ENCODE peak calls at places on chromosome 6, in eight cellular contexts. One of them, this sample, is unnamed.

GRCh38 chr6:29748391-29749352 is 25.4 kb downstream of the HLA-F start:
- DNase-seq in heart left ventricle: peak; percentile 97
- DNase-seq in IMR-90: peak; percentile 59
- DNase-seq in tibial nerve: peak; percentile 95
- DNase-seq in HCT116: peak; percentile 69
- DNase-seq in A549: peak; percentile 73
- DNase-seq in body of pancreas: peak; percentile 95
- DNase-seq in testis: peak; percentile 96
- DNase-seq in this sample: peak; percentile 95

GRCh38 chr6:43669050-43669921 is 18.3 kb downstream of the MRPS18A start:
- DNase-seq in body of pancreas: peak; percentile 34
- DNase-seq in IMR-90: peak; percentile 59
- DNase-seq in tibial nerve: peak; percentile 40
- DNase-seq in heart left ventricle: peak; percentile 82
- DNase-seq in testis: peak; percentile 72
- DNase-seq in HCT116: no peak
- DNase-seq in A549: no peak
- DNase-seq in this sample: no peak

GRCh38 chr6:142297996-142298753 is 3.6 kb upstream of the ADGRG6 start:
- DNase-seq in A549: peak; percentile 78
- DNase-seq in testis: no peak
- DNase-seq in body of pancreas: no peak
- DNase-seq in tibial nerve: no peak
- DNase-seq in HCT116: no peak
- DNase-seq in heart left ventricle: no peak
- DNase-seq in IMR-90: peak; percentile 85
- DNase-seq in this sample: no peak

GRCh38 chr6:37663016-37663810 is 34.5 kb downstream of the MDGA1 start:
- DNase-seq in heart left ventricle: no peak
- DNase-seq in tibial nerve: no peak
- DNase-seq in IMR-90: peak; percentile 86
- DNase-seq in HCT116: no peak
- DNase-seq in testis: no peak
- DNase-seq in body of pancreas: no peak
- DNase-seq in A549: no peak
- DNase-seq in this sample: no peak

GRCh38 chr6:73233048-73233447 is 7.8 kb upstream of the KHDC1L start:
- DNase-seq in tibial nerve: no peak
- DNase-seq in testis: no peak
- DNase-seq in A549: no peak
- DNase-seq in heart left ventricle: no peak
- DNase-seq in body of pancreas: no peak
- DNase-seq in IMR-90: no peak
- DNase-seq in HCT116: no peak
- DNase-seq in this sample: no peak

GRCh38 chr6:110537208-110538123 is 61.1 kb upstream of the SLC22A16 start:
- DNase-seq in HCT116: peak; percentile 84
- DNase-seq in heart left ventricle: no peak
- DNase-seq in IMR-90: peak; percentile 97
- DNase-seq in testis: no peak
- DNase-seq in A549: peak; percentile 70
- DNase-seq in tibial nerve: no peak
- DNase-seq in body of pancreas: no peak
- DNase-seq in this sample: no peak

GRCh38 chr6:119495230-119495683 is 145.7 kb upstream of the MAN1A1 start:
- DNase-seq in body of pancreas: peak; percentile 85
- DNase-seq in IMR-90: no peak
- DNase-seq in heart left ventricle: peak; percentile 42
- DNase-seq in HCT116: no peak
- DNase-seq in tibial nerve: no peak
- DNase-seq in testis: no peak
- DNase-seq in A549: no peak
- DNase-seq in this sample: no peak

GRCh38 chr6:57284056-57284455 is 33.4 kb upstream of the PRIM2 start:
- DNase-seq in A549: no peak
- DNase-seq in HCT116: no peak
- DNase-seq in IMR-90: peak; percentile 56
- DNase-seq in body of pancreas: no peak
- DNase-seq in tibial nerve: no peak
- DNase-seq in testis: no peak
- DNase-seq in heart left ventricle: no peak
- DNase-seq in this sample: peak; percentile 37

GRCh38 chr6:29887330-29887818 is 55.0 kb upstream of the HLA-A start:
- DNase-seq in tibial nerve: peak; percentile 21
- DNase-seq in body of pancreas: peak; percentile 33
- DNase-seq in heart left ventricle: no peak
- DNase-seq in HCT116: peak; percentile 8
- DNase-seq in testis: peak; percentile 19
- DNase-seq in IMR-90: peak; percentile 11
- DNase-seq in A549: no peak
- DNase-seq in this sample: peak; percentile 8

GRCh38 chr6:14919038-14919437 is 326.8 kb upstream of the JARID2 start:
- DNase-seq in body of pancreas: no peak
- DNase-seq in heart left ventricle: no peak
- DNase-seq in A549: no peak
- DNase-seq in HCT116: no peak
- DNase-seq in tibial nerve: no peak
- DNase-seq in IMR-90: no peak
- DNase-seq in testis: no peak
- DNase-seq in this sample: no peak

GRCh38 chr6:84769247-84769646 is 4.8 kb upstream of the TBX18 start:
- DNase-seq in tibial nerve: no peak
- DNase-seq in body of pancreas: no peak
- DNase-seq in IMR-90: no peak
- DNase-seq in testis: no peak
- DNase-seq in heart left ventricle: no peak
- DNase-seq in A549: peak; percentile 48
- DNase-seq in HCT116: no peak
- DNase-seq in this sample: no peak

GRCh38 chr6:13407709-13408695 is 79.4 kb downstream of the GFOD1 start:
- DNase-seq in IMR-90: peak; percentile 87
- DNase-seq in A549: peak; percentile 94
- DNase-seq in body of pancreas: peak; percentile 77
- DNase-seq in tibial nerve: peak; percentile 27
- DNase-seq in HCT116: no peak
- DNase-seq in testis: peak; percentile 61
- DNase-seq in heart left ventricle: no peak
- DNase-seq in this sample: no peak

GRCh38 chr6:38353310-38354032 is 286.3 kb downstream of the BTBD9 start:
- DNase-seq in body of pancreas: no peak
- DNase-seq in IMR-90: no peak
- DNase-seq in heart left ventricle: no peak
- DNase-seq in tibial nerve: no peak
- DNase-seq in testis: no peak
- DNase-seq in HCT116: no peak
- DNase-seq in A549: no peak
- DNase-seq in this sample: no peak

GRCh38 chr6:155227076-155227475 is 36.7 kb upstream of the CLDN20 start:
- DNase-seq in heart left ventricle: no peak
- DNase-seq in testis: no peak
- DNase-seq in tibial nerve: no peak
- DNase-seq in IMR-90: no peak
- DNase-seq in HCT116: no peak
- DNase-seq in body of pancreas: no peak
- DNase-seq in A549: no peak
- DNase-seq in this sample: no peak

GRCh38 chr6:120774275-120774674 is 560.0 kb downstream of the TBC1D32 start:
- DNase-seq in testis: no peak
- DNase-seq in A549: no peak
- DNase-seq in tibial nerve: no peak
- DNase-seq in body of pancreas: no peak
- DNase-seq in HCT116: peak; percentile 62
- DNase-seq in IMR-90: no peak
- DNase-seq in heart left ventricle: no peak
- DNase-seq in this sample: no peak

GRCh38 chr6:136669299-136669699 is 119.1 kb upstream of the MAP7 start:
- DNase-seq in heart left ventricle: no peak
- DNase-seq in body of pancreas: peak; percentile 26
- DNase-seq in HCT116: no peak
- DNase-seq in tibial nerve: no peak
- DNase-seq in testis: no peak
- DNase-seq in IMR-90: peak; percentile 89
- DNase-seq in A549: no peak
- DNase-seq in this sample: peak; percentile 13

GRCh38 chr6:166370489-166370888 is 12.3 kb downstream of the MPC1 start:
- DNase-seq in A549: no peak
- DNase-seq in HCT116: no peak
- DNase-seq in IMR-90: no peak
- DNase-seq in testis: no peak
- DNase-seq in tibial nerve: no peak
- DNase-seq in body of pancreas: no peak
- DNase-seq in heart left ventricle: no peak
- DNase-seq in this sample: no peak

GRCh38 chr6:147321260-147321659 is 117.0 kb downstream of the STXBP5 start:
- DNase-seq in heart left ventricle: no peak
- DNase-seq in tibial nerve: no peak
- DNase-seq in HCT116: no peak
- DNase-seq in A549: no peak
- DNase-seq in IMR-90: no peak
- DNase-seq in testis: no peak
- DNase-seq in body of pancreas: no peak
- DNase-seq in this sample: no peak

GRCh38 chr6:147322299-147323162 is 118.3 kb downstream of the STXBP5 start:
- DNase-seq in A549: no peak
- DNase-seq in heart left ventricle: no peak
- DNase-seq in testis: no peak
- DNase-seq in tibial nerve: no peak
- DNase-seq in HCT116: no peak
- DNase-seq in IMR-90: peak; percentile 73
- DNase-seq in body of pancreas: peak; percentile 20
- DNase-seq in this sample: no peak
- TF ChIP-seq POLR2A in A549: no peak
- TF ChIP-seq POLR2A in heart left ventricle: no peak
- TF ChIP-seq POLR2A in testis: no peak
- TF ChIP-seq POLR2A in tibial nerve: no peak
- TF ChIP-seq POLR2A in HCT116: no peak
- TF ChIP-seq POLR2A in IMR-90: no peak
- TF ChIP-seq POLR2A in body of pancreas: no peak
- TF ChIP-seq POLR2A in this sample: no peak

GRCh38 chr6:75486850-75487568 is 6.6 kb downstream of the FILIP1 start:
- DNase-seq in HCT116: no peak
- DNase-seq in heart left ventricle: no peak
- DNase-seq in testis: no peak
- DNase-seq in A549: no peak
- DNase-seq in tibial nerve: no peak
- DNase-seq in IMR-90: no peak
- DNase-seq in body of pancreas: no peak
- DNase-seq in this sample: no peak

GRCh38 chr6:75481936-75482593 is 11.5 kb downstream of the FILIP1 start:
- DNase-seq in IMR-90: peak; percentile 80
- DNase-seq in HCT116: no peak
- DNase-seq in testis: no peak
- DNase-seq in body of pancreas: no peak
- DNase-seq in A549: no peak
- DNase-seq in tibial nerve: no peak
- DNase-seq in heart left ventricle: no peak
- DNase-seq in this sample: no peak

GRCh38 chr6:75483136-75483952 is 10.3 kb downstream of the FILIP1 start:
- DNase-seq in heart left ventricle: no peak
- DNase-seq in testis: no peak
- DNase-seq in IMR-90: no peak
- DNase-seq in tibial nerve: no peak
- DNase-seq in A549: no peak
- DNase-seq in body of pancreas: no peak
- DNase-seq in HCT116: no peak
- DNase-seq in this sample: no peak

GRCh38 chr6:75481394-75481793 is 12.2 kb downstream of the FILIP1 start:
- DNase-seq in heart left ventricle: no peak
- DNase-seq in IMR-90: peak; percentile 57
- DNase-seq in testis: no peak
- DNase-seq in HCT116: no peak
- DNase-seq in body of pancreas: no peak
- DNase-seq in A549: no peak
- DNase-seq in tibial nerve: no peak
- DNase-seq in this sample: no peak

DNA sequence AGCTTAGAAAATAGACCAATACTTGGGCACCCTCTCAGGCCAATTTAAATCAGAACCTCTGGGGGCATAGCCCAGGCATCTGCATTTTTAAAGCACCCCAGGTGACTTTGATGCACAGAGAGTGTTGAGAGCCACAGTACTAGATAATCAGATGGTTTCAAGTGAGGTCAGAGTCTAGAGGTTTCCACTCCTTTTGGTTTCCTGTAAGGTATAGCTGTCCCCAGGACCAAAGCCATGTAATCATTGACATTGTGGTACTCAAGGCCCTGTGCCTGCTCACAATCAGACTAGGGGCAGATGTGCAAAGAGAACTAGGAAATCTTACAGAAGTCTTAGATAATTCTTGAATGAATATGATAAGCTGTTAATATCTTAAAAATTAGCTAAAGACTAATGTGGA is 9.1 kb downstream of the FILIP1 start:
- DNase-seq in HCT116: no peak
- DNase-seq in body of pancreas: no peak
- DNase-seq in testis: no peak
- DNase-seq in A549: no peak
- DNase-seq in heart left ventricle: no peak
- DNase-seq in tibial nerve: no peak
- DNase-seq in IMR-90: no peak
- DNase-seq in this sample: no peak
- H3K4me1 ChIP-seq in HCT116: no peaks in the 10 kb centered on the region
- H3K4me1 ChIP-seq in body of pancreas: no peaks in the 10 kb centered on the region
- H3K4me1 ChIP-seq in testis: no peaks in the 10 kb centered on the region
- H3K4me1 ChIP-seq in A549: peaks cover 47% of the 10 kb centered on the region
- H3K4me1 ChIP-seq in heart left ventricle: peaks cover 48% of the 10 kb centered on the region
- H3K4me1 ChIP-seq in tibial nerve: peaks cover 9% of the 10 kb centered on the region
- H3K4me1 ChIP-seq in IMR-90: peaks cover 9% of the 10 kb centered on the region
- H3K4me1 ChIP-seq in this sample: peaks cover 4% of the 10 kb centered on the region

DNA sequence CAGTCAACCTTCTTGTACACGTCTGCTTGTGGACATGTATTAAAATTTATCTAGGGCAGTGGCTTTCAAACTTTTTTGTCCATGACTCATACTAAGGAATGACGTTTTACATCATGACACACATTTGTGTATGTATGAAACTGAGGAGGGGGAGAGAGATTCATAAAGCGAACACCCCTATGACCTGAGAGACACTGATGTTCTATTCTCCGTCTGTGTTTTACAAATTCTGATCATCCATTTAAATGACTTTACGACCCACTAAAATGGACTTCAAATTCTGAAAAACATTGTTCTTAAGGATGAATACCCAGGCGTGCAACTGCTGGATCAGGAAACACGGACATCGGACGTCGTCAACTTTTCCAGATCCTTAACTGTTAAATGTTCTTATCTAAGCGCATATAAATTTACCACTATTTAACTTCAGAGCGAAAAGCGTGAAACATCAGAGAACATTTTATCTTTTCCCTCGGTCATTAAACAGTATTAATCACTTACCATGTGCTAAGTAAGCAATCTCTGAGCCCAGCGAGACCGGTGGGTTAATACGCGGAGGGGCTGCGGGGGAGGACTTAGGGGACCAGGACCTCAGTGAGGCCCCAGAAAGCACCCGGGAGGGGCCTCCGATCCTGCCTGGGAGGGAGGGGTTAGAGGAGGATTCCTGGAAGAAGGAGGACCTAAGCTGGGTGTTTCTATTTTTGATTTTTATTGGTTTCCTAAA is 1.2 kb downstream of the PLAGL1 start:
- DNase-seq in heart left ventricle: no peak
- DNase-seq in HCT116: peak; percentile 16
- DNase-seq in A549: peak; percentile 19
- DNase-seq in IMR-90: peak; percentile 75
- DNase-seq in body of pancreas: peak; percentile 14
- DNase-seq in tibial nerve: no peak
- DNase-seq in testis: peak; percentile 19
- DNase-seq in this sample: no peak
- H3K4me3 ChIP-seq in heart left ventricle: peak overlapping the region; percentile 57
- H3K4me3 ChIP-seq in HCT116: peak overlapping the region; percentile 74
- H3K4me3 ChIP-seq in A549: peak overlapping the region; percentile 58
- H3K4me3 ChIP-seq in IMR-90: peak overlapping the region; percentile 69
- H3K4me3 ChIP-seq in body of pancreas: no peak overlapping the region
- H3K4me3 ChIP-seq in tibial nerve: peak overlapping the region; percentile 28
- H3K4me3 ChIP-seq in testis: peak overlapping the region; percentile 59
- H3K4me3 ChIP-seq in this sample: peak overlapping the region; percentile 53

GRCh38 chr6:111956098-111956497 is 82.8 kb upstream of the FYN start:
- DNase-seq in body of pancreas: no peak
- DNase-seq in testis: no peak
- DNase-seq in HCT116: no peak
- DNase-seq in A549: no peak
- DNase-seq in tibial nerve: no peak
- DNase-seq in heart left ventricle: no peak
- DNase-seq in IMR-90: no peak
- DNase-seq in this sample: no peak
- TF ChIP-seq POLR2A in body of pancreas: no peak
- TF ChIP-seq POLR2A in testis: no peak
- TF ChIP-seq POLR2A in HCT116: no peak
- TF ChIP-seq POLR2A in A549: no peak
- TF ChIP-seq POLR2A in tibial nerve: no peak
- TF ChIP-seq POLR2A in heart left ventricle: no peak
- TF ChIP-seq POLR2A in IMR-90: no peak
- TF ChIP-seq POLR2A in this sample: no peak

This sample was measured in prostate gland.